ENCODE peak calls at places on chromosomes 4 and X, in seven cellular contexts. Y is right cardiac atrium; I is activated CD4-positive, alpha-beta memory T cell treated with anti-CD3 and anti-CD28 coated beads, Interleukin-2, amount 10 ng/mL, durations not matched to agents 7 days and 5 days; A is globus pallidus; H is NCI-H1417; L is iPS-NIHi11; E is T-helper 1 cell. U is an unnamed sample.

GRCh38 chr4:40918330-40918729 is 168.6 kb downstream of the NSUN7 start:
- DNase-seq in A (no peak), H (no peak), Y (peak; percentile 79), I (no peak), E (no peak), L (no peak), U (no peak)

GRCh38 chr4:31298737-31299136 is 578.6 kb downstream of the PCDH7 start:
- DNase-seq in I (no peak), H (no peak), E (no peak), L (no peak), Y (no peak), A (no peak), U (no peak)

GRCh38 chrX:123481908-123482873 is 250.7 kb downstream of the THOC2 start:
- DNase-seq in E (no peak), H (no peak), Y (no peak), L (peak; percentile 8), I (no peak), A (peak; percentile 39), U (peak; percentile 16)

GRCh38 chr4:19329077-19329476 is 922.6 kb upstream of the SLIT2 start:
- DNase-seq in H (no peak), A (no peak), Y (no peak), I (no peak), L (no peak), E (no peak), U (no peak)

GRCh38 chr4:137180349-137180748 is 351.9 kb downstream of the PCDH18 start:
- DNase-seq in H (no peak), A (no peak), L (peak; percentile 47), Y (no peak), I (no peak), E (no peak), U (peak; percentile 76)

GRCh38 chr4:140188975-140189374 is 35.0 kb upstream of the MAML3 start:
- DNase-seq in H (no peak), Y (peak; percentile 34), I (no peak), E (no peak), A (no peak), L (no peak), U (no peak)

GRCh38 chr4:121139533-121140222 is 24.4 kb downstream of the TNIP3 start:
- DNase-seq in Y (no peak), H (no peak), E (no peak), A (no peak), I (no peak), L (no peak), U (no peak)

GRCh38 chrX:132443196-132443595 is 45.6 kb downstream of the MBNL3 start:
- DNase-seq in H (no peak), L (no peak), I (no peak), E (no peak), Y (no peak), A (no peak), U (no peak)

GRCh38 chr4:83558693-83559092 is 22.8 kb downstream of the GPAT3 start:
- DNase-seq in H (no peak), I (no peak), L (no peak), Y (no peak), E (no peak), A (no peak), U (no peak)

GRCh38 chr4:149781150-149781549 is 34.5 kb downstream of the IQCM start:
- DNase-seq in L (no peak), E (no peak), A (no peak), I (no peak), H (no peak), Y (no peak), U (no peak)

GRCh38 chr4:84697159-84697558 is 114.2 kb downstream of the CDS1 start:
- DNase-seq in Y (no peak), I (no peak), H (no peak), E (no peak), L (no peak), A (no peak), U (no peak)

GRCh38 chr4:152273343-152273742 is 262.5 kb downstream of the FBXW7 start:
- DNase-seq in L (no peak), I (no peak), Y (no peak), H (no peak), A (no peak), E (no peak), U (no peak)

GRCh38 chr4:155704841-155705404 is 38.3 kb downstream of the GUCY1A1 start:
- DNase-seq in E (no peak), A (no peak), I (no peak), Y (no peak), L (no peak), H (no peak), U (no peak)

GRCh38 chrX:20742106-20742505 is 475.4 kb upstream of the RPS6KA3 start:
- DNase-seq in A (peak; percentile 8), H (no peak), E (no peak), L (no peak), I (no peak), Y (no peak), U (no peak)

GRCh38 chrX:633655-634305 is 3.2 kb downstream of the SHOX start:
- DNase-seq in A (no peak), L (no peak), H (no peak), E (no peak), Y (no peak), I (no peak), U (no peak)

GRCh38 chr4:11774346-11774745 is 345.7 kb upstream of the HS3ST1 start:
- DNase-seq in E (no peak), Y (no peak), L (no peak), I (no peak), H (no peak), A (no peak), U (no peak)

GRCh38 chrX:151801980-151802379 is 67.4 kb downstream of the CNGA2 start:
- DNase-seq in A (no peak), Y (no peak), H (no peak), E (no peak), I (no peak), L (no peak), U (peak; percentile 15)

GRCh38 chr4:16598241-16599224 is 299.9 kb downstream of the LDB2 start:
- DNase-seq in Y (no peak), I (no peak), A (no peak), H (no peak), E (no peak), L (no peak), U (peak; percentile 32)

GRCh38 chr4:14726441-14727405 is 275.6 kb upstream of the CPEB2 start:
- DNase-seq in A (no peak), I (no peak), L (no peak), Y (no peak), H (peak; percentile 54), E (no peak), U (peak; percentile 44)

GRCh38 chr4:174215936-174216699 is 67.3 kb downstream of the FBXO8 start:
- DNase-seq in Y (no peak), E (no peak), A (no peak), H (no peak), L (peak; percentile 11), I (no peak), U (peak; percentile 63)

GRCh38 chrX:147733369-147733768 is 178.3 kb upstream of the FMR1 start:
- DNase-seq in Y (no peak), H (no peak), E (no peak), L (no peak), A (no peak), I (no peak), U (no peak)

GRCh38 chr4:18954538-18954937 is 933.0 kb upstream of the LCORL start:
- DNase-seq in A (no peak), Y (no peak), H (no peak), L (no peak), I (no peak), E (no peak), U (no peak)

GRCh38 chr4:76518241-76518640 is 83.2 kb downstream of the SHROOM3 start:
- DNase-seq in H (no peak), L (no peak), E (no peak), A (no peak), I (no peak), Y (no peak), U (no peak)

GRCh38 chr4:111678466-111678865 is 466.8 kb upstream of the FAM241A start:
- DNase-seq in I (no peak), H (no peak), Y (no peak), L (no peak), E (no peak), A (no peak), U (peak; percentile 85)

GRCh38 chrX:858542-859078 is 228.0 kb downstream of the SHOX start:
- DNase-seq in E (no peak), H (no peak), Y (no peak), L (no peak), I (no peak), A (no peak), U (no peak)

GRCh38 chr4:145887241-145887964 is 51.2 kb downstream of the ZNF827 start:
- DNase-seq in L (no peak), E (no peak), H (no peak), A (no peak), Y (peak; percentile 26), I (no peak), U (no peak)

GRCh38 chrX:136168929-136169735 is 21.8 kb downstream of the FHL1 start:
- DNase-seq in I (no peak), H (no peak), A (peak; percentile 24), L (peak; percentile 53), E (no peak), Y (peak; percentile 39), U (peak; percentile 95)

GRCh38 chr4:49002931-49003330 is 16.9 kb downstream of the CWH43 start:
- DNase-seq in Y (no peak), H (no peak), I (no peak), A (no peak), L (no peak), E (no peak), U (no peak)

GRCh38 chrX:11739796-11740195 is 18.2 kb upstream of the MSL3 start:
- DNase-seq in L (no peak), A (no peak), I (no peak), Y (no peak), H (no peak), E (no peak), U (no peak)

GRCh38 chr4:62644372-62644771 is 1444.2 kb downstream of the ADGRL3 start:
- DNase-seq in I (no peak), A (peak; percentile 24), Y (no peak), L (peak; percentile 10), H (no peak), E (no peak), U (peak; percentile 83)

GRCh38 chrX:29687687-29688086 is 527.7 kb upstream of the MAGEB2 start:
- DNase-seq in L (no peak), I (no peak), Y (no peak), A (peak; percentile 42), E (no peak), H (no peak), U (peak; percentile 16)

GRCh38 chrX:53077207-53078197 is 4.7 kb upstream of the TSPYL2 start:
- DNase-seq in L (no peak), H (no peak), E (no peak), Y (no peak), A (no peak), I (no peak), U (no peak)

GRCh38 chr4:110480031-110480549 is 4.1 kb downstream of the ENPEP start:
- DNase-seq in L (no peak), E (no peak), I (no peak), H (no peak), Y (no peak), A (no peak), U (peak; percentile 72)

GRCh38 chr4:20284990-20285389 is 33.3 kb downstream of the SLIT2 start:
- DNase-seq in Y (no peak), L (no peak), A (no peak), I (no peak), H (no peak), E (no peak), U (peak; percentile 68)

GRCh38 chr4:4415107-4415805 is 28.4 kb downstream of the NSG1 start:
- DNase-seq in Y (no peak), H (peak; percentile 30), A (no peak), I (no peak), E (no peak), L (no peak), U (no peak)

GRCh38 chrX:115689931-115690330 is 129.0 kb downstream of the PLS3 start:
- DNase-seq in E (no peak), A (peak; percentile 7), H (no peak), L (no peak), Y (no peak), I (no peak), U (peak; percentile 48)

GRCh38 chrX:63922221-63922620 is 137.2 kb upstream of the ARHGEF9 start:
- DNase-seq in E (no peak), H (no peak), A (no peak), L (no peak), Y (no peak), I (no peak), U (no peak)

GRCh38 chrX:27968891-27969290 is 12.4 kb downstream of the DCAF8L1 start:
- DNase-seq in Y (no peak), L (no peak), E (no peak), H (no peak), I (no peak), A (no peak), U (no peak)

U was measured in mesendoderm.